ENCODE peak calls at places on chromosomes 7 and 10, in seven cellular contexts. One of them, this sample, is unnamed.

GRCh38 chr10:70341016-70341415 is 41.4 kb downstream of the LRRC20 start:
- DNase-seq in mammary epithelial cell: no peak
- DNase-seq in body of pancreas: no peak
- DNase-seq in GM10248: no peak
- DNase-seq in cardiac muscle cell: no peak
- DNase-seq in GM20000: no peak
- DNase-seq in mucosa of descending colon: no peak
- DNase-seq in this sample: no peak

GRCh38 chr7:106793015-106793651 is 71.9 kb upstream of the PIK3CG start:
- DNase-seq in mammary epithelial cell: peak
- DNase-seq in body of pancreas: peak
- DNase-seq in GM10248: peak
- DNase-seq in cardiac muscle cell: peak
- DNase-seq in GM20000: peak
- DNase-seq in mucosa of descending colon: no peak
- DNase-seq in this sample: peak

GRCh38 chr10:100895346-100895745 is 17.4 kb upstream of the SLF2 start:
- DNase-seq in mammary epithelial cell: no peak
- DNase-seq in body of pancreas: no peak
- DNase-seq in GM10248: no peak
- DNase-seq in cardiac muscle cell: no peak
- DNase-seq in GM20000: no peak
- DNase-seq in mucosa of descending colon: no peak
- DNase-seq in this sample: no peak

GRCh38 chr7:46908770-46909169 is 673.1 kb downstream of the TNS3 start:
- DNase-seq in mammary epithelial cell: peak
- DNase-seq in body of pancreas: no peak
- DNase-seq in GM10248: no peak
- DNase-seq in cardiac muscle cell: no peak
- DNase-seq in GM20000: no peak
- DNase-seq in mucosa of descending colon: no peak
- DNase-seq in this sample: peak

GRCh38 chr10:5545778-5546710 is 21.3 kb downstream of the CALML3 start:
- DNase-seq in mammary epithelial cell: peak
- DNase-seq in body of pancreas: peak
- DNase-seq in GM10248: no peak
- DNase-seq in cardiac muscle cell: no peak
- DNase-seq in GM20000: no peak
- DNase-seq in mucosa of descending colon: peak
- DNase-seq in this sample: peak

GRCh38 chr10:24553051-24553612 is 170.6 kb downstream of the ARHGAP21 start:
- DNase-seq in mammary epithelial cell: peak
- DNase-seq in body of pancreas: no peak
- DNase-seq in GM10248: no peak
- DNase-seq in cardiac muscle cell: no peak
- DNase-seq in GM20000: no peak
- DNase-seq in mucosa of descending colon: no peak
- DNase-seq in this sample: no peak

GRCh38 chr7:2015251-2015871 is 217.4 kb downstream of the MAD1L1 start:
- DNase-seq in mammary epithelial cell: no peak
- DNase-seq in body of pancreas: peak
- DNase-seq in GM10248: no peak
- DNase-seq in cardiac muscle cell: no peak
- DNase-seq in GM20000: no peak
- DNase-seq in mucosa of descending colon: peak
- DNase-seq in this sample: no peak

GRCh38 chr10:5999440-6000165 is 22.3 kb upstream of the IL15RA start:
- DNase-seq in mammary epithelial cell: no peak
- DNase-seq in body of pancreas: no peak
- DNase-seq in GM10248: no peak
- DNase-seq in cardiac muscle cell: no peak
- DNase-seq in GM20000: no peak
- DNase-seq in mucosa of descending colon: no peak
- DNase-seq in this sample: no peak

GRCh38 chr10:23718946-23719345 is 280.1 kb downstream of the OTUD1 start:
- DNase-seq in mammary epithelial cell: no peak
- DNase-seq in body of pancreas: no peak
- DNase-seq in GM10248: no peak
- DNase-seq in cardiac muscle cell: no peak
- DNase-seq in GM20000: no peak
- DNase-seq in mucosa of descending colon: no peak
- DNase-seq in this sample: no peak

GRCh38 chr7:151711906-151712771 is 164.8 kb downstream of the PRKAG2 start:
- DNase-seq in mammary epithelial cell: no peak
- DNase-seq in body of pancreas: no peak
- DNase-seq in GM10248: no peak
- DNase-seq in cardiac muscle cell: no peak
- DNase-seq in GM20000: no peak
- DNase-seq in mucosa of descending colon: peak
- DNase-seq in this sample: no peak

GRCh38 chr10:130964771-130965170 is 346.8 kb downstream of the TCERG1L start:
- DNase-seq in mammary epithelial cell: no peak
- DNase-seq in body of pancreas: no peak
- DNase-seq in GM10248: no peak
- DNase-seq in cardiac muscle cell: no peak
- DNase-seq in GM20000: no peak
- DNase-seq in mucosa of descending colon: no peak
- DNase-seq in this sample: no peak

GRCh38 chr10:96168546-96168945 is 38.4 kb downstream of the ZNF518A start:
- DNase-seq in mammary epithelial cell: no peak
- DNase-seq in body of pancreas: no peak
- DNase-seq in GM10248: no peak
- DNase-seq in cardiac muscle cell: no peak
- DNase-seq in GM20000: no peak
- DNase-seq in mucosa of descending colon: no peak
- DNase-seq in this sample: no peak
- TF ChIP-seq CTCF in mammary epithelial cell: no peak
- TF ChIP-seq CTCF in body of pancreas: no peak
- TF ChIP-seq CTCF in GM10248: no peak
- TF ChIP-seq CTCF in cardiac muscle cell: no peak
- TF ChIP-seq CTCF in GM20000: no peak
- TF ChIP-seq CTCF in mucosa of descending colon: no peak
- TF ChIP-seq CTCF in this sample: no peak

DNA sequence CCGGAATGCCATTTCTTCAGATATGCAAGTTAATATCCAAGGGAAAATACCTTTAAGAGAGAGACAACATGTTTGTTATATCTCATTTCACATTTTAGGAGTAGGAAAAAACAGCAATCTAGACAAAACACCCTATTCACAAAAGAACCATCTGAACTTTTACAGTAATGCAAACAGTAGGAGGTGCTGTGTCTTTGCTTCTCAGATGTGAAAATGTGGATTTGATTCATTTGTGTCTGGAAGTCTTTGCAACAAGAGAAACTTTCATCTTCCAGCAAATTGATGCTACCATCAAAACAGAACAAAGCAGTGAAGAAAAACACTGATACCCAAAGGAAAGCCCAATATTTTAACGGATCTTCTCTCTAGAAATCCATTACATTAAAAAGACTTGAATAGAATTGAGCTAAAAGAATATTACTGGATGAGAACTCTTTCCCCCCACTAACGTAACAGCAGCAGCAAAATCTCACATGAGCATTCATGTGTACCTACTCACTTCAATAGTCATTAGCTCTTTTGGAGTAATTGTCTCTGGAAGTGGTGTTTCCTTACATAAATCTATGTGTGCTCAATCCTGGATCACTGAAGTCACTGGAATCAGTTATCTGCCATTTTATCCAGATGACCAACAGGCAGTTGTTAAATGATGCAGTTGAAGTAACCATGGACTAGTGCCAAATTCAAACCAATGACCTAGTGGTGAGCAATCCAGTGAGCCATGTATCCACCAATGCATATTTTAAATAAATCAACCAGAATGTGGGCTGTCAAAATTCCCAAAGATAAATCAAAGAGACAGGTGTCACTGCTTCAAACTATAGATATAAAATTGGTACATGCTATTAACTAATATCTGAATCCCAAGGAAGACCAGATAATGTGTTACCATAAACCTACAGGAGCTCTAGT is 1.8 kb downstream of the SEMA3C start:
- DNase-seq in mammary epithelial cell: peak
- DNase-seq in body of pancreas: no peak
- DNase-seq in GM10248: no peak
- DNase-seq in cardiac muscle cell: peak
- DNase-seq in GM20000: no peak
- DNase-seq in mucosa of descending colon: no peak
- DNase-seq in this sample: peak
- TF ChIP-seq CTCF in mammary epithelial cell: peak
- TF ChIP-seq CTCF in body of pancreas: peak
- TF ChIP-seq CTCF in GM10248: no peak
- TF ChIP-seq CTCF in cardiac muscle cell: peak
- TF ChIP-seq CTCF in GM20000: no peak
- TF ChIP-seq CTCF in mucosa of descending colon: no peak
- TF ChIP-seq CTCF in this sample: peak

DNA sequence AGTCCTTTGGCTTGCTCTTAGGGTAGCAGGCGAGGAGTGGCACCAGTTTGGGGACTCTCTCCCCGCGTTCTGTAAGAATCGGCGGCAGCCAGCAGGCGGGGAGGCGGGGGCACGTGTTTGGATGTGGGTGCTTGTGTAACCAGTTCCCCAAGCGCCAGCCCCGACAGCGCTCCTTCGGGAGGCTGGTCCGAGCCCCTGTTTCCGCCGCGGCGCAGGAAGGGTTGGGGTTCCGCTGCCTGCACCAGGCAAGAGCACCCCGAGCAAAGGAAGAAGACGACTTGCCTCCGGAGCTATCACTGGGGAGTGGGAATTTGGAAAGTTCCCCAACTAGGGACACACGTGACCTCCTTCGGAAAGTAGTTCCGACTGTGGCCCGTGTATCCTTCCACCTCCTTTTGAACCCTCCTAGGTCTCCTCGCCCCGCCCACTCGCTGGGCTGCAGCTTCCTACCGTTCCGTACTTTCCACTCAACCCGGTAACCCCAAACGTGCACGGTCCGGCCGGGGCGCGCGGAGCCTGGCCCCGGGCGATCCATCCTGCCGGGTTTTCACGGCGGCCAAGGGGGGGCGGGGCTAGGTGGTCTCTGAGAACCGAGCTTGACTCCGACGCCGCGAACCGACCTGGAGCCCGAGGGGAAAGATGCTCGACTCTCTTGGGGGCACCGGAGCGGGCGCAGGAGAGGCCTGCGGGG is 1.2 kb downstream of the KLLN start:
- DNase-seq in mammary epithelial cell: peak
- DNase-seq in body of pancreas: peak
- DNase-seq in GM10248: peak
- DNase-seq in cardiac muscle cell: peak
- DNase-seq in GM20000: peak
- DNase-seq in mucosa of descending colon: peak
- DNase-seq in this sample: peak
- TF ChIP-seq CTCF in mammary epithelial cell: no peak
- TF ChIP-seq CTCF in body of pancreas: no peak
- TF ChIP-seq CTCF in GM10248: no peak
- TF ChIP-seq CTCF in cardiac muscle cell: no peak
- TF ChIP-seq CTCF in GM20000: no peak
- TF ChIP-seq CTCF in mucosa of descending colon: no peak
- TF ChIP-seq CTCF in this sample: no peak

GRCh38 chr7:54678763-54679396 is 80.1 kb downstream of the SEC61G start:
- DNase-seq in mammary epithelial cell: peak
- DNase-seq in body of pancreas: no peak
- DNase-seq in GM10248: no peak
- DNase-seq in cardiac muscle cell: no peak
- DNase-seq in GM20000: no peak
- DNase-seq in mucosa of descending colon: no peak
- DNase-seq in this sample: no peak
- TF ChIP-seq CTCF in mammary epithelial cell: peak
- TF ChIP-seq CTCF in body of pancreas: no peak
- TF ChIP-seq CTCF in GM10248: no peak
- TF ChIP-seq CTCF in cardiac muscle cell: no peak
- TF ChIP-seq CTCF in GM20000: no peak
- TF ChIP-seq CTCF in mucosa of descending colon: no peak
- TF ChIP-seq CTCF in this sample: no peak

GRCh38 chr10:115949282-115949844 is 323.6 kb downstream of the GFRA1 start:
- DNase-seq in mammary epithelial cell: no peak
- DNase-seq in body of pancreas: no peak
- DNase-seq in GM10248: no peak
- DNase-seq in cardiac muscle cell: no peak
- DNase-seq in GM20000: no peak
- DNase-seq in mucosa of descending colon: no peak
- DNase-seq in this sample: no peak

GRCh38 chr10:115950320-115950719 is 322.7 kb downstream of the GFRA1 start:
- DNase-seq in mammary epithelial cell: no peak
- DNase-seq in body of pancreas: no peak
- DNase-seq in GM10248: no peak
- DNase-seq in cardiac muscle cell: no peak
- DNase-seq in GM20000: no peak
- DNase-seq in mucosa of descending colon: no peak
- DNase-seq in this sample: peak

GRCh38 chr10:115945696-115946445 is 327.1 kb downstream of the GFRA1 start:
- DNase-seq in mammary epithelial cell: no peak
- DNase-seq in body of pancreas: no peak
- DNase-seq in GM10248: no peak
- DNase-seq in cardiac muscle cell: no peak
- DNase-seq in GM20000: no peak
- DNase-seq in mucosa of descending colon: no peak
- DNase-seq in this sample: no peak

GRCh38 chr10:115947104-115947503 is 325.9 kb downstream of the GFRA1 start:
- DNase-seq in mammary epithelial cell: no peak
- DNase-seq in body of pancreas: no peak
- DNase-seq in GM10248: no peak
- DNase-seq in cardiac muscle cell: no peak
- DNase-seq in GM20000: no peak
- DNase-seq in mucosa of descending colon: no peak
- DNase-seq in this sample: peak

DNA sequence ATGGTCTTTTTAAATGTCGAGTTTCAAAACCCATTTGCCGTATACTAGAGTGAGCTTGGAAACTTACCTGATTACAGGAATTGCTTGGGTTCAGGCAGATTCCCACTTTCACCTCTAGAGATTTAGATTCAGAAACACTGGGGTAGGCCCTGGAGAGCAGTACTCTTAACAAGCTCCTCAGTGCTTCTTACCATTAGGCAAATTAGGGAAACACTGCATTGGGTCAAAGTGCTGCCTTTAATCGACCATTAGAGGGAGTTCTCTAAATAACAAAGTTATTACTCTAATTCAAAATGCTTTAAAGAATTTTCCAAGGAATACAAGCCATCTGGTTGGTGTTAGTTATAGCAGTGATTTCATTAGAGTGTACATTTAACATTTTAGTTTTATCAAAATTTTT is 324.6 kb downstream of the GFRA1 start:
- DNase-seq in mammary epithelial cell: no peak
- DNase-seq in body of pancreas: no peak
- DNase-seq in GM10248: no peak
- DNase-seq in cardiac muscle cell: no peak
- DNase-seq in GM20000: no peak
- DNase-seq in mucosa of descending colon: no peak
- DNase-seq in this sample: no peak
- TF ChIP-seq CTCF in mammary epithelial cell: no peak
- TF ChIP-seq CTCF in body of pancreas: peak
- TF ChIP-seq CTCF in GM10248: no peak
- TF ChIP-seq CTCF in cardiac muscle cell: peak
- TF ChIP-seq CTCF in GM20000: no peak
- TF ChIP-seq CTCF in mucosa of descending colon: no peak
- TF ChIP-seq CTCF in this sample: peak

This sample was measured in fibroblast of pulmonary artery.